ENCODE peak calls at places on chromosome 10, in seven cellular contexts. F, Y, N, S, V, H and E are unnamed samples. For H3K9me3, the result is how much of the 10 kb centered on the place peaks cover.

GRCh38 chr10:91689731-91690168 is 56.9 kb upstream of the PPP1R3C start:
- DNase-seq in N (no peak), V (no peak), Y (no peak), F (no peak), H (peak), S (no peak), E (no peak)

GRCh38 chr10:87771871-87772500 is 46.0 kb downstream of the ATAD1 start:
- DNase-seq in Y (no peak), H (no peak), S (no peak), N (no peak), V (no peak), F (no peak), E (no peak)

GRCh38 chr10:69180525-69181204 is 631 bp downstream of the SUPV3L1 start:
- DNase-seq in V (no peak), H (no peak), Y (no peak), N (no peak), F (no peak), S (no peak), E (no peak)

GRCh38 chr10:32982911-32983310 is 24.9 kb upstream of the ITGB1 start:
- DNase-seq in S (no peak), V (no peak), N (no peak), H (no peak), Y (no peak), F (no peak), E (no peak)

GRCh38 chr10:101512741-101513140 is 75.3 kb downstream of the POLL start:
- DNase-seq in N (no peak), S (no peak), F (no peak), H (no peak), Y (no peak), V (no peak), E (no peak)

GRCh38 chr10:121734517-121735137 is 136.4 kb upstream of the FGFR2 start:
- DNase-seq in H (no peak), N (no peak), V (peak), S (no peak), Y (no peak), F (no peak), E (no peak)

GRCh38 chr10:30434273-30435067 is 486 bp downstream of the MAP3K8 start:
- DNase-seq in Y (peak), V (peak), N (peak), S (peak), H (peak), F (peak), E (peak)

GRCh38 chr10:93437000-93437945 is 44.9 kb downstream of the MYOF start:
- DNase-seq in Y (peak), S (no peak), N (peak), H (peak), F (no peak), V (peak), E (peak)

GRCh38 chr10:2949948-2950354 is 117.4 kb upstream of the PFKP start:
- DNase-seq in H (no peak), S (no peak), V (no peak), Y (peak), N (no peak), F (no peak), E (no peak)

GRCh38 chr10:74518076-74518475 is 308.3 kb upstream of the KAT6B start:
- DNase-seq in Y (no peak), V (no peak), H (no peak), N (no peak), S (no peak), F (no peak), E (no peak)

GRCh38 chr10:118812393-118812740 is 57.6 kb upstream of the CACUL1 start:
- DNase-seq in S (no peak), F (no peak), N (no peak), H (no peak), V (peak), Y (no peak), E (no peak)

GRCh38 chr10:15482168-15482567 is 111.1 kb upstream of the FAM171A1 start:
- DNase-seq in V (no peak), F (no peak), N (no peak), H (no peak), Y (no peak), S (no peak), E (no peak)

GRCh38 chr10:118944959-118945622 is 84.4 kb upstream of the NANOS1 start:
- DNase-seq in N (no peak), V (no peak), H (no peak), S (no peak), F (no peak), Y (no peak), E (no peak)

GRCh38 chr10:120760246-120760645 is 90.9 kb upstream of the WDR11 start:
- DNase-seq in Y (no peak), V (no peak), N (no peak), H (no peak), S (no peak), F (no peak), E (no peak)

GRCh38 chr10:95133997-95134396 is 60.0 kb upstream of the ACSM6 start:
- DNase-seq in Y (no peak), N (no peak), V (no peak), F (no peak), S (no peak), H (no peak), E (no peak)

GRCh38 chr10:43963379-43963778 is 314.7 kb upstream of the ZNF32 start:
- DNase-seq in S (no peak), N (no peak), V (peak), F (no peak), Y (no peak), H (no peak), E (no peak)

GRCh38 chr10:74081192-74081803 is 69.3 kb downstream of the AP3M1 start:
- DNase-seq in F (no peak), Y (no peak), V (peak), H (no peak), N (no peak), S (no peak), E (no peak)

GRCh38 chr10:21496285-21497176 is 29.0 kb downstream of the SKIDA1 start:
- DNase-seq in S (no peak), N (peak), F (peak), H (peak), Y (peak), V (peak), E (no peak)

GRCh38 chr10:21494221-21495001 is 31.1 kb downstream of the SKIDA1 start:
- DNase-seq in N (peak), Y (peak), F (peak), V (peak), H (peak), S (peak), E (no peak)

GRCh38 chr10:21495686-21496284 is 29.7 kb downstream of the SKIDA1 start:
- DNase-seq in S (peak), Y (peak), H (peak), V (peak), F (peak), N (peak), E (peak)

GRCh38 chr10:21493841-21494220 is 31.7 kb downstream of the SKIDA1 start:
- DNase-seq in H (no peak), F (no peak), S (no peak), V (no peak), N (no peak), Y (no peak), E (no peak)

DNA sequence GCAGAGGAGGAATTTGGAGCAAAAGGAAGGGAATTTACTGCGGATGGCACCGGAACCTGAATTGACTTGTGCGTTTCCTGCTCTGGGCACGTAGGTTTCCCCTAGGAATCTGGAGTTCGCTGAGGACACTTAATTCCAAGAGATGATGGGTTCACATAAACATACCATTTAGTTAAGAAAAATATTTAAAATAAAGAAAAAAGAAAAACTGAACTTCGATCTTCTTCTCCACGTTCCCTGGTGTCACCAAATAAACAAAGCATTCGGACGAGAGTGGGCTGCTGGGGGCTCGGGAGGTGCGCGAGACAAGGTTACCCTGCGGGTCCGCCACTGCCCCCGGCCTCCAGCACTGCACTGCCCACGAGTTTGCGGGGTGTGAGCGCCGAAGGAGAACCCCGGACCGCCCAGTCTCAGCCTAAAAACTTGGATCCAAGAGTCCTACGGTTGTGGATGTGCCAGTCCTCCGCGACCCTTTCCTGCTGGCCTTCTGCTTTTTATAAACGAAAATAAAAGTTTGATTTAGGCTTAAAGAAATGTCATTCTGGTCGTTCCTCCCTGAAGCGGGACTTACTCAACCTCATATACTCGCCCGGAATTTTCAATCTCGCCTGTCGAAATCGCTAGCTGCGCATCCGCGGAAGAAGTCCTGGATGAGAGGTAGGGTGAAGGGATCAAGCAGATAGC is 30.3 kb downstream of the SKIDA1 start:
- DNase-seq in Y (peak), F (peak), N (peak), V (peak), H (no peak), S (no peak), E (no peak)
- TF ChIP-seq CTCF in Y (no peak), F (no peak), N (no peak), V (no peak), H (no peak), S (no peak), E (no peak)

GRCh38 chr10:49141541-49142332 is 7.9 kb upstream of the FAM170B start:
- DNase-seq in Y (no peak), N (no peak), F (no peak), H (no peak), S (no peak), V (no peak), E (no peak)

GRCh38 chr10:49139866-49140195 is 6.0 kb upstream of the FAM170B start:
- DNase-seq in N (no peak), F (no peak), S (no peak), H (no peak), V (no peak), Y (no peak), E (no peak)

GRCh38 chr10:49138361-49138891 is 4.6 kb upstream of the FAM170B start:
- DNase-seq in F (peak), V (no peak), Y (no peak), S (no peak), N (no peak), H (peak), E (no peak)

GRCh38 chr10:49140306-49141175 is 6.7 kb upstream of the FAM170B start:
- DNase-seq in Y (no peak), S (no peak), H (no peak), F (no peak), N (no peak), V (no peak), E (no peak)

DNA sequence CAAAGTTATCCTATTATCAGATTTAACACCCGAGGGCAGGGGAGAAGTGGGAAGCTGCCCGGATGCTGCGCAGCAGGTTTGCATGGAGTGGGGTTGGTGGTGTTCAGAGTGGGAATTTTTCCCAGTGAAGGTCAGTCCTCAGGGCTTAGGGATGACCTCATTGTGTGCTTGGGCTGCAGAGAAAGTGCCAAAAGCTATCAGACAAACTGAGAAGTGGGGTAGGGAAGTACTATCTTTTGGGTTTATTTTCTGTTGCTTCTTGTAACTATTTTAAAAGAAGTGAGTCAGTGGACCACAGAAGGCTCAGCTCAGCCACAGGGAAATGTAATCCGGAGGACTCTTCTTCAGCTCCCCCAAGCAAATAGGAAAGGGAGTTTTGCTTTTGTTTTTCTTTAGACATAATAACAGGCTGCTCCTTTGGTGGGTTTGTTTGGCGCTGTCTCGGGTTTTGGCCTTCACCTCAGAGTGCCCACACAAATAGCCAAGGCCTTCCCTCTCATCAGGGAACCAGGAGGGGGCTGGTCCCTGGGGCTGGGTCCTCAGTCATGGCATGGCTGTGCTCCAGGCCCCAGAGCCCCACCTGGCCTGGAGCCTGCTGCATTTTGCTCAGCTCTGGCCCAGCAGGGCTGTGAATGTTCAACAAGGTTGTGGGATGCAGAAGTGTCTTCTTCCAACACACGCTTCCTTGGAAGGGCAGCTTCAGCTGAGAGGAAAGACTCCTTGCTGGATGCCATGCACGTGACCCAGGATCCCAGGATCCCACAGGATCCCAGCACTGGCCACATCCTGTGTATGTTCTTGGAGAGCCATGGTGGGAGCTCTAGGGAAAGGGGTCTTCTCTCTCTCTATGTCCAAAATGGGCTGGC is 5.4 kb upstream of the FAM170B start:
- DNase-seq in H (no peak), S (no peak), Y (no peak), N (peak), V (no peak), F (no peak), E (no peak)
- H3K27ac ChIP-seq in H (peak), S (peak), Y (no peak), N (peak), V (no peak), F (peak), E (peak)

DNA sequence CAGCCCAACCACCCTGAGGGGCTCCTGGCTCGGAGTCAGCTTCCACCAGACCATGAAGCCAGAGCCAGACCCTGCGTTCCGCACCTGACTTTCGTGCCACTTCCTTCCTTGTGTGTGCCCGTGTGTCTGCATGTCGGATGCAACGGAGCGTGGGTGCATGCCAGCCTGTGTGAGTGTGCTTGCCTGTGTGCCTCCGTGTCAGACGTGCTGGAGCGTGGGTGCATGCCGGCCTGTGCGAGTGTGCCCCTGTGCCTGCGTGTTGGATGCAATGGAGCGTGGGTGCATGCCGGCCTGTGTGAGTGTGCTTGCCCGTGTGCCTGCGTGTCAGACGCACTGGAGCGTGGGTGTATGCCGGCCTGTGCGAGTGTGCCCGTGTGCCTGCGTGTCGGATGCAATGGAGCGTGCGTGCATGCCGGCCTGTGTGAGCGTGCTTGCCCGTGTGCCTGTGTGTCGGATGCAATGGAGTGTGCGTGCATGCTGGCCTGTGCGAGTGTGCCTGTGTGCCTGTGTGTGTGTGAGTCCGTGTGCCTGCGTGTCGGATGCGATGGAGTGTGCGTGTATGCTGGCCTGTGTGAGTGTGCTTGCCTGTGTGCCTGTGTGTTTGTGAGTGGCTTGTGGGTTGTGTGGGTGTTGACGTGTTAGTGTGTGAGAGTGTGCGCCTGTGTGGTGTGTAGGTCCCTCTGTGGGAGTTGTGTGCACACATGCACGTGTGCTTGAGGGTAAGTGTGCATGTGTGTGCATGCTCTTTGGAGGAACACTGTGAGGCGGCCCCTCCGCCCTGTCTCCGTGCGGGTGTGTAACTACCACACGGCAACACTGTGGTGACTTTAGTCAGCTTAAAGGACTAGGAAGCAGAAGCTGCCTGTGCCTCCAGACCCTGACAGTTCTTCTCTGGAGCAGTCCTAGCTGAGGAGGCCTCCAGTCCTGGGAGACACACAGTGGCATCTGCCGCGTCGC is 28.0 kb upstream of the KNDC1 start:
- DNase-seq in V (peak), N (no peak), S (no peak), F (peak), Y (peak), H (no peak), E (no peak)
- H3K9me3 ChIP-seq in V (under half), N (under half), S (under half), F (under half), Y (under half), H (under half), E (under half)

GRCh38 chr10:19629559-19629958 is 186.7 kb upstream of the PLXDC2 start:
- DNase-seq in N (peak), Y (peak), H (peak), F (no peak), S (no peak), V (peak), E (peak)
- TF ChIP-seq CTCF in N (peak), Y (no peak), H (peak), F (no peak), S (no peak), V (no peak), E (no peak)

GRCh38 chr10:19877466-19878255 is 61.4 kb downstream of the PLXDC2 start:
- DNase-seq in H (no peak), F (no peak), V (no peak), S (no peak), N (no peak), Y (no peak), E (no peak)
- H3K27ac ChIP-seq in H (no peak), F (no peak), V (no peak), S (no peak), N (no peak), Y (no peak), E (no peak)

GRCh38 chr10:37712489-37713131 is 144.8 kb downstream of the ZNF248 start:
- DNase-seq in F (peak), V (no peak), H (peak), N (no peak), Y (no peak), S (no peak), E (no peak)

GRCh38 chr10:37713132-37713501 is 144.3 kb downstream of the ZNF248 start:
- DNase-seq in H (no peak), S (no peak), V (no peak), N (no peak), Y (no peak), F (no peak), E (no peak)

GRCh38 chr10:37710831-37711616 is 146.4 kb downstream of the ZNF248 start:
- DNase-seq in V (no peak), S (no peak), H (no peak), N (no peak), F (no peak), Y (no peak), E (no peak)

GRCh38 chr10:37713642-37714041 is 143.8 kb downstream of the ZNF248 start:
- DNase-seq in V (no peak), S (no peak), N (no peak), H (no peak), F (no peak), Y (no peak), E (no peak)

GRCh38 chr10:37711617-37712488 is 145.6 kb downstream of the ZNF248 start:
- DNase-seq in F (peak), S (peak), Y (no peak), N (no peak), H (no peak), V (no peak), E (no peak)
- H3K9me3 ChIP-seq in F (under half), S (under half), Y (under half), N (under half), H (under half), V (half or more), E (under half)

GRCh38 chr10:61905446-61905725 is 3.9 kb downstream of the ARID5B start:
- DNase-seq in F (no peak), Y (no peak), H (no peak), S (no peak), N (no peak), V (no peak), E (no peak)

GRCh38 chr10:61903991-61904350 is 2.5 kb downstream of the ARID5B start:
- DNase-seq in N (no peak), H (no peak), F (no peak), V (no peak), S (no peak), Y (no peak), E (no peak)

GRCh38 chr10:61903184-61903990 is 1.9 kb downstream of the ARID5B start:
- DNase-seq in F (peak), N (peak), V (peak), Y (peak), S (peak), H (peak), E (no peak)

GRCh38 chr10:61905837-61906236 is 4.3 kb downstream of the ARID5B start:
- DNase-seq in F (no peak), S (no peak), V (no peak), N (no peak), H (no peak), Y (no peak), E (no peak)

DNA sequence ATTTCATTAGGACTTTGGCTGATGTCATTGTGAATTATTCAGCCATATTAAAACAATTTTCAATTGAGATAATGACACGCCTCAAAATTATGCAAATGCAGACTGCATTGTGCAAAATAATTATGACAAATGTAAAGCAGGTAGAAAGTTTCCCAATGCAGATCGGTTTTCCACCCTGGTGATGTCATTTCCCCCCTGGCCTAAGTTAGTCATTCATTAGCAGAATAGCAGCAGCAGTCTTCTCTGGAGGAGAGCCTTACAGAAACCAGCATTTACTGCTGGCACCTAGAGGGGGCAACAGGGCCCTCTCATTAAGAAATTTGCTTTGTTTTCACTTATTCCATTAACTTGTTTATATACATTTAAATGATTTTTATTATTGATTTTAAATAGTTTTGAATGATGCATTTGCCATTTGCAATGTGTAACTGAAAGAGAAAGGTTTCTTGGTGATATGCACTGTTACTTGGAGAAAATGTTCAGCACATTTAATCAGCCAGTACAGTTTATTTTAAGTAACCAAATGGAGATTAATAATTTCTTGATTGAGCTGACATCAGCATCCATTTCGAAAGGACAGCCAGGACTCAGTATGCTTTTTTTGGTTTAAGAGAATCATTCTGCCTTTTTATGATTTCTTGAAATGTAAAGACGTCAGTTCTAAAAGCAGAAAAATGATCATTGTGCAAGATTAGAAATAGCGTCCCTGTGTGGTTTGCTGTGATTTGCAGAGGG is 3.4 kb downstream of the ARID5B start:
- DNase-seq in F (no peak), V (peak), S (no peak), Y (no peak), H (no peak), N (no peak), E (peak)
- TF ChIP-seq CTCF in F (no peak), V (peak), S (no peak), Y (peak), H (no peak), N (no peak), E (peak)